ENCODE peak calls at places on chromosomes 1 and 21, in five cellular contexts. One of them, this sample, is unnamed.

GRCh38 chr1:165928075-165928731 is 100.8 kb downstream of the UCK2 start:
- DNase-seq in psoas muscle: no peak
- DNase-seq in CD8-positive, alpha-beta T cell: peak
- DNase-seq in fibroblast of lung: peak
- DNase-seq in right atrium auricular region: no peak
- DNase-seq in this sample: peak

GRCh38 chr1:96538883-96539282 is 182.7 kb upstream of the PTBP2 start:
- DNase-seq in psoas muscle: no peak
- DNase-seq in CD8-positive, alpha-beta T cell: no peak
- DNase-seq in fibroblast of lung: peak
- DNase-seq in right atrium auricular region: peak
- DNase-seq in this sample: no peak

GRCh38 chr1:56505792-56506191 is 73.6 kb downstream of the PLPP3 start:
- DNase-seq in psoas muscle: no peak
- DNase-seq in CD8-positive, alpha-beta T cell: no peak
- DNase-seq in fibroblast of lung: no peak
- DNase-seq in right atrium auricular region: no peak
- DNase-seq in this sample: no peak

GRCh38 chr21:32826317-32827167 is 55.0 kb upstream of the PAXBP1 start:
- DNase-seq in psoas muscle: no peak
- DNase-seq in CD8-positive, alpha-beta T cell: peak
- DNase-seq in fibroblast of lung: peak
- DNase-seq in right atrium auricular region: no peak
- DNase-seq in this sample: peak

GRCh38 chr21:42120056-42120903 is 49.2 kb downstream of the UMODL1 start:
- DNase-seq in psoas muscle: no peak
- DNase-seq in CD8-positive, alpha-beta T cell: no peak
- DNase-seq in fibroblast of lung: no peak
- DNase-seq in right atrium auricular region: no peak
- DNase-seq in this sample: no peak

GRCh38 chr1:153640873-153641272 is 7.0 kb downstream of the CHTOP start:
- DNase-seq in psoas muscle: no peak
- DNase-seq in CD8-positive, alpha-beta T cell: no peak
- DNase-seq in fibroblast of lung: no peak
- DNase-seq in right atrium auricular region: no peak
- DNase-seq in this sample: no peak

GRCh38 chr1:233599542-233600073 is 14.3 kb upstream of the KCNK1 start:
- DNase-seq in psoas muscle: no peak
- DNase-seq in CD8-positive, alpha-beta T cell: no peak
- DNase-seq in fibroblast of lung: no peak
- DNase-seq in right atrium auricular region: no peak
- DNase-seq in this sample: peak

GRCh38 chr1:88350648-88351047 is 333.4 kb upstream of the PKN2 start:
- DNase-seq in psoas muscle: no peak
- DNase-seq in CD8-positive, alpha-beta T cell: no peak
- DNase-seq in fibroblast of lung: no peak
- DNase-seq in right atrium auricular region: no peak
- DNase-seq in this sample: no peak

GRCh38 chr1:93056214-93056613 is 22.9 kb upstream of the MTF2 start:
- DNase-seq in psoas muscle: no peak
- DNase-seq in CD8-positive, alpha-beta T cell: no peak
- DNase-seq in fibroblast of lung: peak
- DNase-seq in right atrium auricular region: no peak
- DNase-seq in this sample: peak

GRCh38 chr21:26844258-26845065 is 747 bp downstream of the ADAMTS1 start:
- DNase-seq in psoas muscle: peak
- DNase-seq in CD8-positive, alpha-beta T cell: no peak
- DNase-seq in fibroblast of lung: peak
- DNase-seq in right atrium auricular region: no peak
- DNase-seq in this sample: no peak

GRCh38 chr1:214351551-214352277 is 70.8 kb downstream of the SMYD2 start:
- DNase-seq in psoas muscle: no peak
- DNase-seq in CD8-positive, alpha-beta T cell: no peak
- DNase-seq in fibroblast of lung: no peak
- DNase-seq in right atrium auricular region: no peak
- DNase-seq in this sample: no peak

GRCh38 chr21:42433946-42434551 is 30.3 kb downstream of the UBASH3A start:
- DNase-seq in psoas muscle: no peak
- DNase-seq in CD8-positive, alpha-beta T cell: no peak
- DNase-seq in fibroblast of lung: no peak
- DNase-seq in right atrium auricular region: no peak
- DNase-seq in this sample: no peak

GRCh38 chr1:149885364-149886111 is 13.8 kb upstream of the BOLA1 start:
- DNase-seq in psoas muscle: peak
- DNase-seq in CD8-positive, alpha-beta T cell: peak
- DNase-seq in fibroblast of lung: peak
- DNase-seq in right atrium auricular region: peak
- DNase-seq in this sample: no peak

DNA sequence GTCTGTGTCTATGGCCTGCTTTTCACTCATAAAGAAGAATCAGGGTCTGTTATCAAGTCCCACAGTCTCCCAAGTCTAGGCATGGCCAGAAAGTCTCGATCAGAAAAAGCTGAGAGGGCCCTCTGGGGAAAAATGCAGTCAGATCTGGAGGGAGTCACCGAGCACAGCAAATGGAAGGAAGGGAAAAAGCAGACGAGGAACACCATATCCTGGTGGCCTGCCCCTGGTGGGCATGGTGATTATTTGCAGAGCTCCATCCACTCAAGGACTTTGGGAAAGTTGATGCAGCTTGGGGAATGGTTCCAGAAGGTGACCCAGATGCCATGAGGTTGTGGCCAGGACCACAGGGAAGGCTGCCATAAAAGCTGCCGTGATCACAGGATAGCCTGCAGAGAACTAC is 189.1 kb downstream of the CLIC6 start:
- DNase-seq in psoas muscle: no peak
- DNase-seq in CD8-positive, alpha-beta T cell: no peak
- DNase-seq in fibroblast of lung: no peak
- DNase-seq in right atrium auricular region: no peak
- DNase-seq in this sample: no peak
- TF ChIP-seq CTCF in psoas muscle: peak
- TF ChIP-seq CTCF in CD8-positive, alpha-beta T cell: no peak
- TF ChIP-seq CTCF in fibroblast of lung: peak
- TF ChIP-seq CTCF in right atrium auricular region: no peak
- TF ChIP-seq CTCF in this sample: no peak

GRCh38 chr21:41074607-41075184 is 93.3 kb upstream of the BACE2 start:
- DNase-seq in psoas muscle: no peak
- DNase-seq in CD8-positive, alpha-beta T cell: no peak
- DNase-seq in fibroblast of lung: no peak
- DNase-seq in right atrium auricular region: no peak
- DNase-seq in this sample: no peak

GRCh38 chr21:41075668-41076463 is 92.1 kb upstream of the BACE2 start:
- DNase-seq in psoas muscle: no peak
- DNase-seq in CD8-positive, alpha-beta T cell: no peak
- DNase-seq in fibroblast of lung: no peak
- DNase-seq in right atrium auricular region: no peak
- DNase-seq in this sample: no peak

GRCh38 chr21:41068411-41069304 is 99.3 kb upstream of the BACE2 start:
- DNase-seq in psoas muscle: peak
- DNase-seq in CD8-positive, alpha-beta T cell: peak
- DNase-seq in fibroblast of lung: peak
- DNase-seq in right atrium auricular region: peak
- DNase-seq in this sample: peak

GRCh38 chr21:41069305-41069642 is 98.7 kb upstream of the BACE2 start:
- DNase-seq in psoas muscle: no peak
- DNase-seq in CD8-positive, alpha-beta T cell: no peak
- DNase-seq in fibroblast of lung: no peak
- DNase-seq in right atrium auricular region: no peak
- DNase-seq in this sample: no peak

GRCh38 chr21:41071410-41071809 is 96.5 kb upstream of the BACE2 start:
- DNase-seq in psoas muscle: no peak
- DNase-seq in CD8-positive, alpha-beta T cell: no peak
- DNase-seq in fibroblast of lung: no peak
- DNase-seq in right atrium auricular region: no peak
- DNase-seq in this sample: no peak
- TF ChIP-seq CTCF in psoas muscle: no peak
- TF ChIP-seq CTCF in CD8-positive, alpha-beta T cell: no peak
- TF ChIP-seq CTCF in fibroblast of lung: no peak
- TF ChIP-seq CTCF in right atrium auricular region: no peak
- TF ChIP-seq CTCF in this sample: peak

GRCh38 chr21:46206163-46207005 is 22.1 kb upstream of the SPATC1L start:
- DNase-seq in psoas muscle: peak
- DNase-seq in CD8-positive, alpha-beta T cell: no peak
- DNase-seq in fibroblast of lung: no peak
- DNase-seq in right atrium auricular region: no peak
- DNase-seq in this sample: no peak

GRCh38 chr21:46207006-46207919 is 21.3 kb downstream of the LSS start:
- DNase-seq in psoas muscle: peak
- DNase-seq in CD8-positive, alpha-beta T cell: no peak
- DNase-seq in fibroblast of lung: no peak
- DNase-seq in right atrium auricular region: no peak
- DNase-seq in this sample: no peak

GRCh38 chr21:46205121-46205520 is 20.9 kb upstream of the SPATC1L start:
- DNase-seq in psoas muscle: no peak
- DNase-seq in CD8-positive, alpha-beta T cell: no peak
- DNase-seq in fibroblast of lung: no peak
- DNase-seq in right atrium auricular region: no peak
- DNase-seq in this sample: no peak

GRCh38 chr21:46207920-46208571 is 20.5 kb downstream of the LSS start:
- DNase-seq in psoas muscle: no peak
- DNase-seq in CD8-positive, alpha-beta T cell: no peak
- DNase-seq in fibroblast of lung: no peak
- DNase-seq in right atrium auricular region: no peak
- DNase-seq in this sample: no peak

GRCh38 chr21:46205766-46206162 is 21.5 kb upstream of the SPATC1L start:
- DNase-seq in psoas muscle: peak
- DNase-seq in CD8-positive, alpha-beta T cell: no peak
- DNase-seq in fibroblast of lung: no peak
- DNase-seq in right atrium auricular region: no peak
- DNase-seq in this sample: no peak
- TF ChIP-seq CTCF in psoas muscle: no peak
- TF ChIP-seq CTCF in CD8-positive, alpha-beta T cell: no peak
- TF ChIP-seq CTCF in fibroblast of lung: no peak
- TF ChIP-seq CTCF in right atrium auricular region: no peak
- TF ChIP-seq CTCF in this sample: no peak

DNA sequence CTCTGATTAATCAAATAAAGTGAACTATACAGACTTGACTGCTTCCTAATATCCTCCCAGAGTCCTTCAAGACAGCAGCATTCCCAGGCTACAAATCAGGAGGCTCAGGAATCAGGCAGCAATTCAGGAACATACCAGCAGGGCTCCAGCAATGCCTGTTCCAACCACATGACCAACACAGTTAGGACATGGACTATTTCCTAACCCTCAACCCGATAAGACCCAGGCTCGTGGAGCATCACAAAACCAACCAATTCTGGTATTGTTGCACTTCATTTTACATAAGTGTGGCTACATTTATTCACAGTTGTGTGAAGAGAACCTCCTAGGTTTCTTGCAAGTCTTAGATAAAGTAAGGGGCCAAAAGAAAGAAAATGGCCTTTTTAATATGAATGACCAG is 546.2 kb upstream of the ADGRL2 start:
- DNase-seq in psoas muscle: no peak
- DNase-seq in CD8-positive, alpha-beta T cell: no peak
- DNase-seq in fibroblast of lung: no peak
- DNase-seq in right atrium auricular region: no peak
- DNase-seq in this sample: no peak
- TF ChIP-seq CTCF in psoas muscle: no peak
- TF ChIP-seq CTCF in CD8-positive, alpha-beta T cell: no peak
- TF ChIP-seq CTCF in fibroblast of lung: no peak
- TF ChIP-seq CTCF in right atrium auricular region: no peak
- TF ChIP-seq CTCF in this sample: peak

GRCh38 chr1:91830242-91831131 is 55.5 kb downstream of the TGFBR3 start:
- DNase-seq in psoas muscle: peak
- DNase-seq in CD8-positive, alpha-beta T cell: no peak
- DNase-seq in fibroblast of lung: peak
- DNase-seq in right atrium auricular region: peak
- DNase-seq in this sample: no peak
- TF ChIP-seq CTCF in psoas muscle: peak
- TF ChIP-seq CTCF in CD8-positive, alpha-beta T cell: no peak
- TF ChIP-seq CTCF in fibroblast of lung: peak
- TF ChIP-seq CTCF in right atrium auricular region: peak
- TF ChIP-seq CTCF in this sample: no peak

GRCh38 chr1:43704838-43705237 is 2.5 kb upstream of the ST3GAL3 start:
- DNase-seq in psoas muscle: peak
- DNase-seq in CD8-positive, alpha-beta T cell: no peak
- DNase-seq in fibroblast of lung: peak
- DNase-seq in right atrium auricular region: no peak
- DNase-seq in this sample: no peak
- TF ChIP-seq CTCF in psoas muscle: no peak
- TF ChIP-seq CTCF in CD8-positive, alpha-beta T cell: no peak
- TF ChIP-seq CTCF in fibroblast of lung: no peak
- TF ChIP-seq CTCF in right atrium auricular region: no peak
- TF ChIP-seq CTCF in this sample: no peak

DNA sequence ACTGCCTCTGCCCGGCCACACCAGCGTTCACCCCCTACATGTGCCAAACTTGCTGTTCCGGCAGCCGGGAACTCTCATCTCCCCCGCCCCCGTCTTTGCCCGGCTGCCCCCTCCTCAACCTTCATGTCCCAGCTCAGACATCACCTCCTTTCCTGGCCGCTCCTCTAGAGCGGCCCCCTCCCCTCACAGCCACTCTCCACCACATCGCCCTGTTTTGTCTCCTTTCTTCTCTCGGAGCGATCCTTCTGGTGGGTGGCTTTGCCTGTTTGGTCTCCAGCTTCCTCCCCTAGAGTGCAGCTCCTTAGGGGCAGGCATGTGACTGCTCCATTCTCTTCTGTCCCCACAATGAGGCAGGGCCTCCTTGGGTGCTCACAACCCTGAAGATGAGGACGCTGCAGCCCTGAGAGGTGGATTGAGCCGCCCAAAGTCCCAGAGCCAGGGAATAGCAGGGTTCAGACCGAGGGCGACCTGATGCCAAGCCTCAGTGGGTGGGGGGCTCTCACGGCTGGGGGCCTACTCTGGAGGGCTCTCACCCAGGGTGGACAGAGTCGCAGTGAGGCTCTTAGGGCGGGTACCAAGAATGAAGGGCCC is 44.9 kb upstream of the ECE1 start:
- DNase-seq in psoas muscle: no peak
- DNase-seq in CD8-positive, alpha-beta T cell: no peak
- DNase-seq in fibroblast of lung: no peak
- DNase-seq in right atrium auricular region: no peak
- DNase-seq in this sample: no peak
- TF ChIP-seq CTCF in psoas muscle: no peak
- TF ChIP-seq CTCF in CD8-positive, alpha-beta T cell: no peak
- TF ChIP-seq CTCF in fibroblast of lung: no peak
- TF ChIP-seq CTCF in right atrium auricular region: no peak
- TF ChIP-seq CTCF in this sample: no peak

This sample was measured in GM13977.